ENCODE peak calls at places on chromosomes 4 and X, in four cellular contexts. One of them, this sample, is unnamed.

GRCh38 chr4:15779789-15780188 is 1.7 kb downstream of the CD38 start:
- DNase-seq in WTC11: no peak
- DNase-seq in K562: no peak
- DNase-seq in HepG2: no peak
- DNase-seq in this sample: no peak

GRCh38 chrX:82816001-82816400 is 692.1 kb upstream of the POU3F4 start:
- DNase-seq in WTC11: no peak
- DNase-seq in K562: no peak
- DNase-seq in HepG2: no peak
- DNase-seq in this sample: no peak

GRCh38 chr4:122759639-122760310 is 27.3 kb downstream of the BBS12 start:
- DNase-seq in WTC11: no peak
- DNase-seq in K562: no peak
- DNase-seq in HepG2: no peak
- DNase-seq in this sample: no peak

GRCh38 chrX:77493677-77494553 is 46.7 kb downstream of the FGF16 start:
- DNase-seq in WTC11: peak; percentile 60
- DNase-seq in K562: peak; percentile 9
- DNase-seq in HepG2: peak; percentile 7
- DNase-seq in this sample: peak; percentile 37

GRCh38 chr4:106914223-106914622 is 121.9 kb downstream of the DKK2 start:
- DNase-seq in WTC11: no peak
- DNase-seq in K562: no peak
- DNase-seq in HepG2: no peak
- DNase-seq in this sample: no peak

GRCh38 chrX:130085551-130085986 is 24.7 kb downstream of the ELF4 start:
- DNase-seq in WTC11: no peak
- DNase-seq in K562: no peak
- DNase-seq in HepG2: no peak
- DNase-seq in this sample: no peak

GRCh38 chrX:97027384-97027922 is 143.7 kb downstream of the RPA4 start:
- DNase-seq in WTC11: no peak
- DNase-seq in K562: no peak
- DNase-seq in HepG2: peak; percentile 0
- DNase-seq in this sample: no peak

GRCh38 chrX:71545364-71545763 is 12.5 kb downstream of the OGT start:
- DNase-seq in WTC11: peak; percentile 11
- DNase-seq in K562: peak; percentile 15
- DNase-seq in HepG2: no peak
- DNase-seq in this sample: no peak

GRCh38 chrX:111372065-111372464 is 39.9 kb downstream of the DCX start:
- DNase-seq in WTC11: no peak
- DNase-seq in K562: no peak
- DNase-seq in HepG2: no peak
- DNase-seq in this sample: no peak

GRCh38 chr4:94913316-94913715 is 155.6 kb downstream of the BMPR1B start:
- DNase-seq in WTC11: no peak
- DNase-seq in K562: no peak
- DNase-seq in HepG2: no peak
- DNase-seq in this sample: no peak

GRCh38 chr4:144591401-144591800 is 54.6 kb upstream of the HHIP start:
- DNase-seq in WTC11: no peak
- DNase-seq in K562: no peak
- DNase-seq in HepG2: no peak
- DNase-seq in this sample: no peak
- TF ChIP-seq ELF4 in WTC11: no peak
- TF ChIP-seq ELF4 in K562: no peak
- TF ChIP-seq ELF4 in HepG2: no peak
- TF ChIP-seq ELF4 in this sample: no peak

GRCh38 chr4:127400736-127401346 is 231.9 kb upstream of the INTU start:
- DNase-seq in WTC11: peak; percentile 71
- DNase-seq in K562: peak; percentile 50
- DNase-seq in HepG2: peak; percentile 66
- DNase-seq in this sample: peak; percentile 50
- TF ChIP-seq ELF4 in WTC11: no peak
- TF ChIP-seq ELF4 in K562: no peak
- TF ChIP-seq ELF4 in HepG2: no peak
- TF ChIP-seq ELF4 in this sample: no peak

GRCh38 chrX:11423949-11424348 is 130.7 kb downstream of the AMELX start:
- DNase-seq in WTC11: no peak
- DNase-seq in K562: no peak
- DNase-seq in HepG2: no peak
- DNase-seq in this sample: no peak

GRCh38 chrX:11422529-11422857 is 129.3 kb downstream of the AMELX start:
- DNase-seq in WTC11: no peak
- DNase-seq in K562: no peak
- DNase-seq in HepG2: no peak
- DNase-seq in this sample: no peak

GRCh38 chrX:11424903-11425674 is 131.9 kb downstream of the AMELX start:
- DNase-seq in WTC11: no peak
- DNase-seq in K562: no peak
- DNase-seq in HepG2: no peak
- DNase-seq in this sample: no peak

GRCh38 chrX:11421816-11422528 is 128.8 kb downstream of the AMELX start:
- DNase-seq in WTC11: no peak
- DNase-seq in K562: no peak
- DNase-seq in HepG2: no peak
- DNase-seq in this sample: no peak

DNA sequence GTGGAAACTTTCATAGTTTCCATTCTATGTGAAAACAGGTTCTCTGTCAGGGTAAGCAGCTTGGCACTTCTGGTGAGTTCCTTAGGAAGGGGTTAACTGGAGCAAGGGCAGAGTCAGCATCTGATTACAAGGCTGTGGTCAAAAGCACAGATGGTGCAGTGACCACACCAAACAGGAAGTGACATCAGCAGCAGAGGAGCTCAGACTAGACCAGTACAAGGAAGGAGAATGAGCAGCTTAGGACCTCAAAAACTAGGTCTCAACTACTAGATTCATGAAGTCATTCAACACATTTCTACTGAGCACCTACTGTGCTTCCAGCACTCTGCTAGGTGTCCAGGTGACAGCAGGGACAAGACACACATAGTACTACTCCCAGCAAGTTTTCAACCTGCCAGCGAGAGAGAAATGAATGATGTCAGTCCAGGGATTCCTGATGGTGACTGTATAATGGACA is 130.2 kb downstream of the AMELX start:
- DNase-seq in WTC11: no peak
- DNase-seq in K562: peak; percentile 34
- DNase-seq in HepG2: no peak
- DNase-seq in this sample: no peak
- TF ChIP-seq ELF4 in WTC11: no peak
- TF ChIP-seq ELF4 in K562: no peak
- TF ChIP-seq ELF4 in HepG2: no peak
- TF ChIP-seq ELF4 in this sample: no peak

DNA sequence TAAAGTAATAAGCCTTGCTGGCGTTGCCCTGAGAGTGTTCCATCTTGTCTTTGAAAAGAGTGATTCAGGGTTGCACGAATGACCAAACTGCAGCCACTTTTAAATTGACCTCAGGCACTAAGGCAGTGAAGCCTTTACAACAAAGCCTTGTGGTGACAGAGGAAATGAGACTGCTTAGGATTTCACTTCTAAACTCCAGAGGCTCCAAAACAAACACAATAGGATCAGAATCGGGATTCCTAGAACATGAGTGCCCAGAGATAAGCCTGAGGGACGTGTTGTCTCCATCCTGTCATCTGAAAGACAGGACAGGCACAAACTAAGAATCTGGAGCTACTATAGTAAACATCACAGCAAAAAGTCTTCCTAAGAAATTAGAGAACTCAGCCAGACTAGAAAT is 405.2 kb downstream of the PPARGC1A start:
- DNase-seq in WTC11: no peak
- DNase-seq in K562: no peak
- DNase-seq in HepG2: no peak
- DNase-seq in this sample: no peak
- TF ChIP-seq ELF4 in WTC11: no peak
- TF ChIP-seq ELF4 in K562: no peak
- TF ChIP-seq ELF4 in HepG2: no peak
- TF ChIP-seq ELF4 in this sample: no peak

GRCh38 chr4:188439641-188440311 is 300.5 kb downstream of the TRIML1 start:
- DNase-seq in WTC11: no peak
- DNase-seq in K562: no peak
- DNase-seq in HepG2: no peak
- DNase-seq in this sample: no peak
- TF ChIP-seq ELF4 in WTC11: no peak
- TF ChIP-seq ELF4 in K562: no peak
- TF ChIP-seq ELF4 in HepG2: no peak
- TF ChIP-seq ELF4 in this sample: no peak